ENCODE peak calls at places on chromosomes 16 and 17, in seven cellular contexts. U, D, Q, L, W, R and T are unnamed samples.

GRCh38 chr17:74052993-74053744 is 150.3 kb upstream of the RPL38 start:
- DNase-seq in R (no peak), Q (no peak), U (no peak), W (no peak), D (no peak), L (no peak), T (no peak)

GRCh38 chr16:10699756-10700155 is 5.0 kb upstream of the TEKT5 start:
- DNase-seq in D (no peak), R (no peak), W (no peak), U (no peak), L (no peak), Q (no peak), T (no peak)

GRCh38 chr16:66588981-66589713 is 9.9 kb downstream of the CMTM2 start:
- DNase-seq in R (no peak), L (peak), Q (no peak), W (peak), U (no peak), D (no peak), T (peak)

GRCh38 chr17:79552405-79552804 is 58.4 kb downstream of the RBFOX3 start:
- DNase-seq in R (no peak), U (no peak), D (no peak), W (no peak), L (no peak), Q (no peak), T (no peak)

GRCh38 chr16:12449795-12450194 is 353.9 kb downstream of the CPPED1 start:
- DNase-seq in W (no peak), U (no peak), D (no peak), R (no peak), Q (no peak), L (peak), T (no peak)

GRCh38 chr16:8581923-8582580 is 8.3 kb downstream of the TMEM114 start:
- DNase-seq in W (peak), Q (no peak), L (peak), R (no peak), U (no peak), D (peak), T (no peak)

GRCh38 chr16:22635345-22635744 is 124.7 kb downstream of the NPIPB5 start:
- DNase-seq in W (no peak), R (no peak), D (no peak), Q (no peak), L (no peak), U (no peak), T (no peak)

GRCh38 chr17:78040561-78041400 is 82.3 kb downstream of the TNRC6C start:
- DNase-seq in U (peak), L (peak), R (no peak), D (peak), Q (peak), W (peak), T (no peak)

GRCh38 chr17:11953924-11954323 is 43.4 kb downstream of the ZNF18 start:
- DNase-seq in L (no peak), W (no peak), U (no peak), R (no peak), Q (no peak), D (no peak), T (no peak)

GRCh38 chr17:40563371-40564052 is 1.8 kb downstream of the CCR7 start:
- DNase-seq in Q (no peak), U (no peak), R (no peak), L (no peak), W (no peak), D (no peak), T (no peak)

GRCh38 chr17:42518755-42519545 is 17.1 kb upstream of the NAGLU start:
- DNase-seq in D (peak), W (no peak), Q (peak), L (peak), U (no peak), R (no peak), T (no peak)

GRCh38 chr17:19744922-19745757 is 3.0 kb downstream of the ALDH3A1 start:
- DNase-seq in L (no peak), D (peak), R (peak), U (peak), W (peak), Q (peak), T (no peak)

GRCh38 chr16:21301168-21301894 is 23.2 kb upstream of the CRYM start:
- DNase-seq in L (peak), D (peak), Q (peak), R (peak), U (peak), W (peak), T (peak)

GRCh38 chr17:50060951-50061712 is 5.2 kb downstream of the ITGA3 start:
- DNase-seq in L (peak), W (peak), D (peak), U (no peak), R (no peak), Q (peak), T (no peak)

GRCh38 chr16:67448580-67448979 is 17.7 kb downstream of the HSD11B2 start:
- DNase-seq in U (no peak), L (no peak), Q (no peak), W (no peak), R (no peak), D (no peak), T (no peak)

GRCh38 chr17:18259621-18260331 is 686 bp upstream of the MIEF2 start:
- DNase-seq in L (peak), D (no peak), R (no peak), U (no peak), Q (peak), W (no peak), T (no peak)

GRCh38 chr17:28745052-28745776 is 1.4 kb downstream of the TRAF4 start:
- DNase-seq in D (peak), R (no peak), U (peak), W (no peak), L (peak), Q (peak), T (peak)

GRCh38 chr17:65183736-65184135 is 46.6 kb downstream of the RGS9 start:
- DNase-seq in D (peak), R (peak), U (no peak), Q (peak), L (peak), W (no peak), T (no peak)

GRCh38 chr16:78024159-78024558 is 1.8 kb downstream of the CLEC3A start:
- DNase-seq in L (no peak), R (no peak), D (no peak), Q (no peak), W (no peak), U (no peak), T (no peak)

GRCh38 chr16:31488630-31489564 is 6.0 kb downstream of the SLC5A2 start:
- DNase-seq in U (no peak), W (no peak), R (no peak), Q (no peak), D (peak), L (no peak), T (no peak)

GRCh38 chr16:14264560-14264959 is 193.4 kb downstream of the MRTFB start:
- DNase-seq in L (no peak), W (no peak), D (no peak), R (no peak), Q (no peak), U (no peak), T (no peak)

GRCh38 chr16:66204761-66205160 is 161.7 kb upstream of the CDH5 start:
- DNase-seq in D (no peak), Q (peak), L (no peak), U (no peak), W (no peak), R (no peak), T (no peak)

GRCh38 chr17:4786111-4786491 is at the start of gene VMO1:
- DNase-seq in L (no peak), D (peak), Q (peak), W (no peak), U (no peak), R (no peak), T (no peak)

GRCh38 chr16:72128701-72129100 is 35.1 kb downstream of the DHX38 start:
- DNase-seq in D (no peak), W (no peak), L (no peak), Q (no peak), U (no peak), R (no peak), T (no peak)

GRCh38 chr16:11533588-11533987 is 53.1 kb downstream of the LITAF start:
- DNase-seq in D (no peak), W (no peak), R (no peak), L (no peak), Q (no peak), U (no peak), T (no peak)

GRCh38 chr16:59697236-59697635 is 963.1 kb upstream of the GOT2 start:
- DNase-seq in Q (peak), W (no peak), R (no peak), U (no peak), L (no peak), D (no peak), T (no peak)

GRCh38 chr17:19304751-19305150 is 57.8 kb downstream of the B9D1 start:
- DNase-seq in R (no peak), Q (no peak), W (no peak), L (no peak), D (no peak), U (no peak), T (no peak)

GRCh38 chr16:85530370-85530739 is 82.8 kb upstream of the GSE1 start:
- DNase-seq in W (no peak), D (no peak), L (no peak), U (no peak), R (no peak), Q (no peak), T (no peak)

GRCh38 chr16:89864421-89864820 is 9.0 kb upstream of the TCF25 start:
- DNase-seq in W (no peak), D (peak), R (no peak), Q (peak), L (peak), U (no peak), T (no peak)

GRCh38 chr17:76816590-76817135 is 51.5 kb upstream of the MGAT5B start:
- DNase-seq in W (no peak), U (peak), R (peak), Q (peak), L (peak), D (peak), T (peak)

GRCh38 chr17:82384730-82385429 is 13.3 kb downstream of the UTS2R start:
- DNase-seq in D (peak), R (no peak), Q (peak), U (no peak), L (peak), W (peak), T (no peak)

GRCh38 chr17:50037321-50038107 is 18.4 kb upstream of the ITGA3 start:
- DNase-seq in L (peak), R (no peak), D (peak), U (no peak), W (peak), Q (peak), T (no peak)